ENCODE peak calls at places on chromosomes 6 and 20, in ten cellular contexts. U is PC-3; G is HCEC 1CT; B is Caco-2; R is thyroid gland; X is mesendoderm; W is uterus; S is activated naive CD4-positive, alpha-beta T cell treated with anti-CD3 and anti-CD28 coated beads, Interleukin-2, amount 10 ng/mL, durations not matched to agents 7 days and 5 days; D is NCI-H1092; V is keratinocyte. Z is an unnamed sample.

GRCh38 chr6:17012421-17013225 is 89.2 kb upstream of the STMND1 start:
- DNase-seq in U (peak; percentile 15), G (no peak), B (peak; percentile 4), R (no peak), X (peak; percentile 90), W (peak; percentile 27), S (no peak), D (no peak), V (no peak), Z (peak; percentile 53)

GRCh38 chr6:2714359-2714895 is 36.3 kb downstream of the MYLK4 start:
- DNase-seq in U (peak; percentile 89), G (peak; percentile 82), B (no peak), R (no peak), X (no peak), W (no peak), S (no peak), D (no peak), V (no peak), Z (no peak)

GRCh38 chr6:7256785-7257184 is 56.2 kb downstream of the SSR1 start:
- DNase-seq in U (no peak), G (no peak), B (no peak), R (no peak), X (no peak), W (no peak), S (no peak), D (no peak), V (no peak), Z (no peak)

GRCh38 chr6:136077834-136078576 is 172.1 kb downstream of the MTFR2 start:
- DNase-seq in U (peak; percentile 33), G (peak; percentile 90), B (no peak), R (no peak), X (no peak), W (no peak), S (no peak), D (no peak), V (peak; percentile 25), Z (no peak)

GRCh38 chr20:45927071-45927878 is 7.2 kb upstream of the PCIF1 start:
- DNase-seq in U (no peak), G (no peak), B (peak; percentile 64), R (no peak), X (no peak), W (no peak), S (no peak), D (no peak), V (no peak), Z (no peak)

GRCh38 chr6:43635387-43636311 is at the start of gene MAD2L1BP:
- DNase-seq in U (peak; percentile 74), G (peak; percentile 72), B (peak; percentile 82), R (peak; percentile 78), X (peak; percentile 88), W (peak; percentile 79), S (peak; percentile 92), D (peak; percentile 87), V (no peak), Z (peak; percentile 86)

GRCh38 chr6:11298651-11299420 is 66.4 kb upstream of the NEDD9 start:
- DNase-seq in U (peak; percentile 39), G (no peak), B (no peak), R (peak; percentile 71), X (peak; percentile 73), W (no peak), S (no peak), D (no peak), V (no peak), Z (no peak)

GRCh38 chr6:78844899-78845298 is 22.5 kb upstream of the IRAK1BP1 start:
- DNase-seq in U (no peak), G (no peak), B (no peak), R (peak; percentile 4), X (no peak), W (no peak), S (no peak), D (no peak), V (no peak), Z (no peak)

GRCh38 chr20:62364911-62365736 is 2.0 kb downstream of the LAMA5 start:
- DNase-seq in U (no peak), G (no peak), B (no peak), R (peak; percentile 79), X (no peak), W (no peak), S (no peak), D (no peak), V (no peak), Z (no peak)

GRCh38 chr6:33768644-33769120 is 20.2 kb downstream of the LEMD2 start:
- DNase-seq in U (peak; percentile 86), G (peak; percentile 70), B (peak; percentile 85), R (peak; percentile 86), X (peak; percentile 82), W (peak; percentile 67), S (peak; percentile 87), D (peak; percentile 41), V (peak; percentile 26), Z (peak; percentile 52)

GRCh38 chr6:5781966-5782556 is 224.7 kb downstream of the NRN1 start:
- DNase-seq in U (no peak), G (no peak), B (no peak), R (no peak), X (peak; percentile 57), W (no peak), S (no peak), D (no peak), V (no peak), Z (no peak)

GRCh38 chr6:132490024-132490423 is 22.9 kb downstream of the STX7 start:
- DNase-seq in U (no peak), G (no peak), B (no peak), R (no peak), X (no peak), W (no peak), S (no peak), D (no peak), V (no peak), Z (no peak)

GRCh38 chr6:3869632-3870527 is 20.7 kb downstream of the FAM50B start:
- DNase-seq in U (no peak), G (no peak), B (peak; percentile 84), R (no peak), X (no peak), W (no peak), S (no peak), D (no peak), V (no peak), Z (no peak)

GRCh38 chr6:16511723-16512584 is 249.3 kb downstream of the ATXN1 start:
- DNase-seq in U (no peak), G (no peak), B (no peak), R (no peak), X (no peak), W (no peak), S (peak; percentile 60), D (no peak), V (no peak), Z (no peak)